ENCODE peak calls at places on chromosomes 4 and X, in seven cellular contexts. H, X, Z, P, I, B and K are unnamed samples.

GRCh38 chrX:141936080-141936479 is 32.4 kb downstream of the MAGEC1 start:
- DNase-seq in H (no peak), X (peak; percentile 16), Z (no peak), P (no peak), I (no peak), B (no peak), K (no peak)

GRCh38 chrX:54540289-54540688 is 10.3 kb downstream of the GNL3L start:
- DNase-seq in H (no peak), X (no peak), Z (peak; percentile 34), P (peak; percentile 14), I (no peak), B (no peak), K (no peak)

GRCh38 chr4:89797117-89797516 is 39.8 kb downstream of the SNCA start:
- DNase-seq in H (no peak), X (no peak), Z (peak; percentile 29), P (no peak), I (no peak), B (no peak), K (no peak)

GRCh38 chrX:95885074-95885473 is 799.6 kb upstream of the DIAPH2 start:
- DNase-seq in H (no peak), X (no peak), Z (no peak), P (no peak), I (no peak), B (no peak), K (no peak)

GRCh38 chrX:48468247-48468671 is 1.8 kb downstream of the SLC38A5 start:
- DNase-seq in H (no peak), X (no peak), Z (no peak), P (no peak), I (no peak), B (peak; percentile 26), K (no peak)

GRCh38 chr4:20251796-20252655 is at the start of gene SLIT2:
- DNase-seq in H (peak; percentile 90), X (peak; percentile 65), Z (peak; percentile 86), P (peak; percentile 82), I (peak; percentile 4), B (no peak), K (no peak)

GRCh38 chrX:19739683-19740082 is 147.7 kb downstream of the SH3KBP1 start:
- DNase-seq in H (no peak), X (no peak), Z (peak; percentile 54), P (peak; percentile 45), I (peak; percentile 38), B (no peak), K (peak; percentile 28)

GRCh38 chr4:164997324-164997723 is 19.9 kb upstream of the TRIM61 start:
- DNase-seq in H (no peak), X (peak; percentile 47), Z (no peak), P (no peak), I (no peak), B (no peak), K (no peak)

GRCh38 chr4:34676390-34676789 is 1567.9 kb downstream of the ARAP2 start:
- DNase-seq in H (no peak), X (no peak), Z (no peak), P (no peak), I (no peak), B (no peak), K (no peak)

GRCh38 chr4:8920289-8920965 is 48.8 kb upstream of the HMX1 start:
- DNase-seq in H (peak; percentile 2), X (no peak), Z (no peak), P (no peak), I (no peak), B (no peak), K (no peak)

GRCh38 chrX:13890806-13891205 is 73.9 kb upstream of the GPM6B start:
- DNase-seq in H (no peak), X (no peak), Z (no peak), P (no peak), I (no peak), B (no peak), K (no peak)

GRCh38 chrX:40877869-40878268 is 142.5 kb upstream of the MED14 start:
- DNase-seq in H (no peak), X (peak; percentile 18), Z (no peak), P (no peak), I (peak; percentile 18), B (no peak), K (no peak)

GRCh38 chr4:125338814-125339213 is 24.1 kb downstream of the FAT4 start:
- DNase-seq in H (no peak), X (no peak), Z (no peak), P (no peak), I (no peak), B (no peak), K (no peak)

GRCh38 chr4:13411942-13412341 is 72.2 kb downstream of the RAB28 start:
- DNase-seq in H (no peak), X (no peak), Z (no peak), P (no peak), I (no peak), B (no peak), K (no peak)

GRCh38 chr4:40458109-40458508 is 123.0 kb downstream of the CHRNA9 start:
- DNase-seq in H (no peak), X (no peak), Z (no peak), P (no peak), I (no peak), B (no peak), K (no peak)

GRCh38 chr4:82421796-82422560 is 8.3 kb downstream of the HNRNPDL start:
- DNase-seq in H (no peak), X (no peak), Z (no peak), P (no peak), I (no peak), B (no peak), K (peak; percentile 40)

GRCh38 chr4:40525811-40526598 is 103.7 kb downstream of the RBM47 start:
- DNase-seq in H (no peak), X (no peak), Z (no peak), P (no peak), I (no peak), B (no peak), K (no peak)

GRCh38 chr4:142419712-142420111 is 426.4 kb downstream of the INPP4B start:
- DNase-seq in H (no peak), X (no peak), Z (no peak), P (no peak), I (no peak), B (no peak), K (no peak)

GRCh38 chrX:78029663-78030062 is 60.2 kb upstream of the PGAM4 start:
- DNase-seq in H (no peak), X (peak; percentile 40), Z (no peak), P (peak; percentile 13), I (no peak), B (no peak), K (peak; percentile 53)

GRCh38 chrX:143304518-143304917 is 212.8 kb downstream of the SPANXN3 start:
- DNase-seq in H (no peak), X (no peak), Z (no peak), P (no peak), I (no peak), B (no peak), K (no peak)

GRCh38 chr4:78613522-78614311 is 62.1 kb downstream of the ANXA3 start:
- DNase-seq in H (no peak), X (no peak), Z (no peak), P (no peak), I (peak; percentile 71), B (no peak), K (no peak)

GRCh38 chrX:140163376-140164159 is 198.2 kb upstream of the CXorf66 start:
- DNase-seq in H (no peak), X (no peak), Z (no peak), P (no peak), I (no peak), B (no peak), K (no peak)

GRCh38 chrX:107565005-107565404 is 63.3 kb upstream of the PRPS1 start:
- DNase-seq in H (no peak), X (no peak), Z (no peak), P (no peak), I (no peak), B (no peak), K (no peak)

GRCh38 chr4:109703664-109704351 is 563 bp upstream of the CASP6 start:
- DNase-seq in H (no peak), X (peak; percentile 10), Z (no peak), P (no peak), I (no peak), B (no peak), K (peak; percentile 10)

GRCh38 chr4:38734886-38735285 is 47.9 kb downstream of the TLR10 start:
- DNase-seq in H (no peak), X (no peak), Z (no peak), P (no peak), I (no peak), B (no peak), K (no peak)

GRCh38 chrX:102768984-102769761 is 48.6 kb downstream of the GPRASP3 start:
- DNase-seq in H (peak; percentile 65), X (peak; percentile 53), Z (peak; percentile 48), P (peak; percentile 47), I (peak; percentile 84), B (peak; percentile 61), K (peak; percentile 90)

GRCh38 chr4:98932539-98932938 is 3.6 kb upstream of the EIF4E start:
- DNase-seq in H (no peak), X (peak; percentile 33), Z (no peak), P (no peak), I (no peak), B (no peak), K (no peak)

GRCh38 chrX:24173115-24173847 is 23.8 kb downstream of the ZFX start:
- DNase-seq in H (no peak), X (no peak), Z (no peak), P (no peak), I (no peak), B (no peak), K (no peak)

GRCh38 chr4:165325732-165326512 is 1.5 kb upstream of the MSMO1 start:
- DNase-seq in H (no peak), X (peak; percentile 18), Z (no peak), P (no peak), I (peak; percentile 16), B (no peak), K (no peak)

GRCh38 chr4:24763631-24764302 is 31.6 kb upstream of the SOD3 start:
- DNase-seq in H (no peak), X (no peak), Z (no peak), P (no peak), I (no peak), B (no peak), K (no peak)

GRCh38 chrX:134542485-134542884 is 82.5 kb downstream of the HPRT1 start:
- DNase-seq in H (no peak), X (no peak), Z (no peak), P (no peak), I (peak; percentile 41), B (no peak), K (no peak)

GRCh38 chrX:33198561-33199279 is 12.6 kb downstream of the DMD start:
- DNase-seq in H (no peak), X (no peak), Z (no peak), P (no peak), I (no peak), B (no peak), K (no peak)

GRCh38 chrX:64398088-64398487 is 2.8 kb upstream of the MTMR8 start:
- DNase-seq in H (no peak), X (no peak), Z (no peak), P (no peak), I (no peak), B (no peak), K (no peak)

GRCh38 chr4:87679449-87680169 is 29.5 kb downstream of the DMP1 start:
- DNase-seq in H (peak; percentile 37), X (peak; percentile 85), Z (peak; percentile 48), P (peak; percentile 36), I (no peak), B (no peak), K (peak; percentile 96)

GRCh38 chr4:173169428-173170209 is 1.0 kb downstream of the GALNT7 start:
- DNase-seq in H (peak; percentile 41), X (peak; percentile 73), Z (peak; percentile 83), P (peak; percentile 59), I (peak; percentile 61), B (peak; percentile 40), K (no peak)